ENCODE peak calls at places on chromosome 19, in eight cellular contexts. S, A, V, P, M, X, U and C are unnamed samples.

GRCh38 chr19:14393303-14393702 is 12.1 kb downstream of the ADGRE5 start:
- DNase-seq in X (no peak), P (no peak), U (no peak), S (no peak), V (no peak), A (no peak), M (no peak), C (no peak)

GRCh38 chr19:3055741-3056453 is 6.4 kb downstream of the TLE5 start:
- DNase-seq in V (peak), U (no peak), A (no peak), P (no peak), M (no peak), S (no peak), X (no peak), C (peak)

GRCh38 chr19:42422576-42423461 is 4.4 kb downstream of the LIPE start:
- DNase-seq in S (peak), X (no peak), P (no peak), M (peak), A (peak), U (peak), V (no peak), C (peak)

GRCh38 chr19:51704601-51705000 is 11.5 kb downstream of the SPACA6 start:
- DNase-seq in X (no peak), M (no peak), U (no peak), A (no peak), V (no peak), P (no peak), S (no peak), C (no peak)

GRCh38 chr19:48043675-48044258 is at the start of gene CABP5:
- DNase-seq in A (no peak), V (no peak), P (no peak), X (no peak), M (no peak), U (no peak), S (no peak), C (no peak)

GRCh38 chr19:11152318-11153062 is 3.1 kb downstream of the SPC24 start:
- DNase-seq in S (no peak), M (no peak), P (peak), A (no peak), U (no peak), X (no peak), V (peak), C (no peak)

GRCh38 chr19:16303755-16304154 is 20.9 kb upstream of the KLF2 start:
- DNase-seq in P (no peak), X (no peak), V (no peak), S (no peak), M (no peak), U (no peak), A (no peak), C (no peak)

GRCh38 chr19:44732235-44733014 is 16.1 kb upstream of the BCL3 start:
- DNase-seq in M (no peak), S (no peak), P (no peak), V (no peak), U (no peak), A (no peak), X (no peak), C (no peak)

GRCh38 chr19:38004505-38005223 is 97.7 kb downstream of the SIPA1L3 start:
- DNase-seq in P (peak), X (peak), S (no peak), U (no peak), M (peak), V (peak), A (no peak), C (peak)

GRCh38 chr19:30682576-30683536 is 310.7 kb downstream of the ZNF536 start:
- DNase-seq in A (peak), V (peak), P (peak), M (peak), S (peak), U (peak), X (no peak), C (peak)

GRCh38 chr19:49216076-49216475 is 58.5 kb downstream of the TRPM4 start:
- DNase-seq in P (no peak), U (no peak), X (no peak), V (peak), S (no peak), M (no peak), A (no peak), C (no peak)

GRCh38 chr19:35977446-35978222 is 17.4 kb upstream of the SDHAF1 start:
- DNase-seq in S (no peak), X (no peak), A (peak), U (no peak), V (no peak), M (peak), P (no peak), C (peak)

GRCh38 chr19:50943074-50943828 is 9.6 kb downstream of the KLK5 start:
- DNase-seq in X (no peak), V (peak), U (no peak), M (no peak), P (no peak), S (no peak), A (no peak), C (no peak)

GRCh38 chr19:37519890-37520289 is 13.2 kb downstream of the ZNF793 start:
- DNase-seq in X (no peak), U (no peak), S (no peak), P (no peak), A (no peak), V (peak), M (no peak), C (peak)

GRCh38 chr19:46546194-46546896 is 50.7 kb upstream of the PNMA8B start:
- DNase-seq in A (peak), S (no peak), M (no peak), V (peak), P (peak), U (no peak), X (no peak), C (peak)

GRCh38 chr19:13890136-13890535 is 13.2 kb downstream of the NANOS3 start:
- DNase-seq in V (no peak), M (no peak), P (no peak), U (no peak), X (no peak), S (no peak), A (no peak), C (no peak)

GRCh38 chr19:44646049-44646416 is 2.3 kb downstream of the PVR start:
- DNase-seq in X (no peak), S (no peak), V (no peak), P (no peak), A (no peak), M (no peak), U (no peak), C (no peak)

GRCh38 chr19:46614114-46614701 is 10.7 kb downstream of the PTGIR start:
- DNase-seq in P (peak), V (peak), A (peak), X (peak), M (peak), S (peak), U (peak), C (peak)

GRCh38 chr19:47540748-47541147 is 25.9 kb upstream of the NAPA start:
- DNase-seq in V (peak), U (no peak), X (no peak), S (no peak), A (no peak), M (no peak), P (peak), C (no peak)

GRCh38 chr19:35529241-35530218 is 1.4 kb upstream of the SBSN start:
- DNase-seq in U (no peak), X (no peak), M (no peak), P (no peak), V (no peak), S (no peak), A (no peak), C (no peak)

GRCh38 chr19:36363845-36364244 is 15.2 kb downstream of the ZFP14 start:
- DNase-seq in A (no peak), P (no peak), V (no peak), M (no peak), X (no peak), U (no peak), S (no peak), C (no peak)

GRCh38 chr19:3149526-3150505 is 14.0 kb downstream of the GNA15 start:
- DNase-seq in V (no peak), X (no peak), U (no peak), A (no peak), P (no peak), M (peak), S (no peak), C (no peak)

GRCh38 chr19:11420894-11421606 is 1.9 kb upstream of the RGL3 start:
- DNase-seq in P (no peak), U (no peak), A (peak), M (peak), X (no peak), S (no peak), V (no peak), C (peak)

GRCh38 chr19:41771410-41771809 is 16.1 kb downstream of the CEACAM6 start:
- DNase-seq in A (no peak), U (no peak), X (no peak), M (no peak), P (no peak), S (no peak), V (no peak), C (no peak)

GRCh38 chr19:2273356-2274184 is 8.4 kb downstream of the PEAK3 start:
- DNase-seq in A (peak), P (peak), V (peak), M (peak), U (peak), X (no peak), S (peak), C (peak)